ENCODE peak calls at places on chromosomes 6 and 20, in nine cellular contexts. One of them, this sample, is unnamed.

GRCh38 chr20:17617212-17617867 is 47.5 kb downstream of the DSTN start:
- DNase-seq in PC-9: no peak
- DNase-seq in heart right ventricle: peak; percentile 65
- DNase-seq in adrenal gland: peak; percentile 76
- DNase-seq in spleen: peak; percentile 81
- DNase-seq in sigmoid colon: peak; percentile 87
- DNase-seq in heart left ventricle: no peak
- DNase-seq in esophagus muscularis mucosa: no peak
- DNase-seq in pancreas: peak; percentile 44
- DNase-seq in this sample: peak; percentile 64

GRCh38 chr20:3123542-3123941 is 36.1 kb downstream of the FASTKD5 start:
- DNase-seq in spleen: no peak
- DNase-seq in heart right ventricle: no peak
- DNase-seq in pancreas: no peak
- DNase-seq in PC-9: no peak
- DNase-seq in heart left ventricle: no peak
- DNase-seq in esophagus muscularis mucosa: no peak
- DNase-seq in adrenal gland: no peak
- DNase-seq in sigmoid colon: peak; percentile 30
- DNase-seq in this sample: no peak

GRCh38 chr20:17215167-17215566 is 11.7 kb upstream of the PCSK2 start:
- DNase-seq in adrenal gland: no peak
- DNase-seq in PC-9: no peak
- DNase-seq in spleen: no peak
- DNase-seq in heart right ventricle: no peak
- DNase-seq in heart left ventricle: no peak
- DNase-seq in esophagus muscularis mucosa: no peak
- DNase-seq in pancreas: no peak
- DNase-seq in sigmoid colon: no peak
- DNase-seq in this sample: no peak

GRCh38 chr6:6825153-6825847 is 236.8 kb downstream of the LY86 start:
- DNase-seq in pancreas: no peak
- DNase-seq in heart right ventricle: no peak
- DNase-seq in sigmoid colon: no peak
- DNase-seq in spleen: no peak
- DNase-seq in heart left ventricle: peak; percentile 51
- DNase-seq in adrenal gland: peak; percentile 16
- DNase-seq in PC-9: peak; percentile 87
- DNase-seq in esophagus muscularis mucosa: no peak
- DNase-seq in this sample: no peak

GRCh38 chr6:125957845-125958244 is 1.3 kb downstream of the HINT3 start:
- DNase-seq in adrenal gland: no peak
- DNase-seq in spleen: no peak
- DNase-seq in sigmoid colon: no peak
- DNase-seq in heart right ventricle: no peak
- DNase-seq in heart left ventricle: no peak
- DNase-seq in pancreas: peak; percentile 37
- DNase-seq in PC-9: peak; percentile 79
- DNase-seq in esophagus muscularis mucosa: no peak
- DNase-seq in this sample: no peak

GRCh38 chr6:43328528-43328927 is 19.9 kb upstream of the CRIP3 start:
- DNase-seq in sigmoid colon: no peak
- DNase-seq in esophagus muscularis mucosa: no peak
- DNase-seq in adrenal gland: peak; percentile 43
- DNase-seq in heart right ventricle: peak; percentile 38
- DNase-seq in PC-9: peak; percentile 68
- DNase-seq in pancreas: peak; percentile 48
- DNase-seq in spleen: no peak
- DNase-seq in heart left ventricle: peak; percentile 83
- DNase-seq in this sample: no peak

GRCh38 chr6:144064402-144064830 is 31.0 kb downstream of the SF3B5 start:
- DNase-seq in heart left ventricle: peak; percentile 30
- DNase-seq in PC-9: no peak
- DNase-seq in spleen: peak; percentile 94
- DNase-seq in esophagus muscularis mucosa: no peak
- DNase-seq in pancreas: peak; percentile 49
- DNase-seq in sigmoid colon: peak; percentile 70
- DNase-seq in heart right ventricle: peak; percentile 30
- DNase-seq in adrenal gland: peak; percentile 29
- DNase-seq in this sample: no peak

GRCh38 chr6:108168501-108168979 is 2.7 kb downstream of the NR2E1 start:
- DNase-seq in esophagus muscularis mucosa: no peak
- DNase-seq in heart left ventricle: peak; percentile 42
- DNase-seq in heart right ventricle: no peak
- DNase-seq in sigmoid colon: no peak
- DNase-seq in PC-9: no peak
- DNase-seq in pancreas: no peak
- DNase-seq in spleen: peak; percentile 88
- DNase-seq in adrenal gland: no peak
- DNase-seq in this sample: no peak

GRCh38 chr6:158642097-158642601 is 2.4 kb downstream of the DYNLT1 start:
- DNase-seq in adrenal gland: peak; percentile 48
- DNase-seq in esophagus muscularis mucosa: peak; percentile 91
- DNase-seq in pancreas: peak; percentile 13
- DNase-seq in heart right ventricle: no peak
- DNase-seq in sigmoid colon: peak; percentile 62
- DNase-seq in PC-9: peak; percentile 93
- DNase-seq in heart left ventricle: peak; percentile 70
- DNase-seq in spleen: no peak
- DNase-seq in this sample: peak; percentile 63

GRCh38 chr6:93021235-93021909 is 398.0 kb downstream of the EPHA7 start:
- DNase-seq in spleen: no peak
- DNase-seq in pancreas: no peak
- DNase-seq in adrenal gland: no peak
- DNase-seq in heart left ventricle: no peak
- DNase-seq in PC-9: no peak
- DNase-seq in sigmoid colon: no peak
- DNase-seq in esophagus muscularis mucosa: no peak
- DNase-seq in heart right ventricle: no peak
- DNase-seq in this sample: no peak

GRCh38 chr6:113939825-113940224 is 31.1 kb downstream of the HDAC2 start:
- DNase-seq in sigmoid colon: no peak
- DNase-seq in pancreas: no peak
- DNase-seq in heart right ventricle: no peak
- DNase-seq in spleen: no peak
- DNase-seq in esophagus muscularis mucosa: no peak
- DNase-seq in PC-9: no peak
- DNase-seq in adrenal gland: no peak
- DNase-seq in heart left ventricle: no peak
- DNase-seq in this sample: no peak
- H3K36me3 ChIP-seq in sigmoid colon: peaks cover 68% of the 10 kb centered on the region
- H3K36me3 ChIP-seq in pancreas: no peaks in the 10 kb centered on the region
- H3K36me3 ChIP-seq in heart right ventricle: peaks cover 68% of the 10 kb centered on the region
- H3K36me3 ChIP-seq in spleen: peaks cover 76% of the 10 kb centered on the region
- H3K36me3 ChIP-seq in esophagus muscularis mucosa: peaks cover 11% of the 10 kb centered on the region
- H3K36me3 ChIP-seq in PC-9: peaks cover 54% of the 10 kb centered on the region
- H3K36me3 ChIP-seq in adrenal gland: no peaks in the 10 kb centered on the region
- H3K36me3 ChIP-seq in heart left ventricle: peaks cover 73% of the 10 kb centered on the region
- H3K36me3 ChIP-seq in this sample: peaks cover 25% of the 10 kb centered on the region

GRCh38 chr6:37077459-37078296 is 72.2 kb downstream of the FGD2 start:
- DNase-seq in adrenal gland: peak; percentile 45
- DNase-seq in heart right ventricle: peak; percentile 86
- DNase-seq in pancreas: no peak
- DNase-seq in spleen: no peak
- DNase-seq in esophagus muscularis mucosa: no peak
- DNase-seq in sigmoid colon: peak; percentile 94
- DNase-seq in PC-9: no peak
- DNase-seq in heart left ventricle: peak; percentile 91
- DNase-seq in this sample: peak; percentile 77
- H3K27ac ChIP-seq in adrenal gland: peak overlapping the region; percentile 14
- H3K27ac ChIP-seq in heart right ventricle: peak overlapping the region; percentile 19
- H3K27ac ChIP-seq in pancreas: no peak overlapping the region
- H3K27ac ChIP-seq in spleen: peak overlapping the region; percentile 43
- H3K27ac ChIP-seq in esophagus muscularis mucosa: peak overlapping the region; percentile 75
- H3K27ac ChIP-seq in sigmoid colon: peak overlapping the region; percentile 85
- H3K27ac ChIP-seq in PC-9: no peak overlapping the region
- H3K27ac ChIP-seq in heart left ventricle: no peak overlapping the region
- H3K27ac ChIP-seq in this sample: no peak overlapping the region

DNA sequence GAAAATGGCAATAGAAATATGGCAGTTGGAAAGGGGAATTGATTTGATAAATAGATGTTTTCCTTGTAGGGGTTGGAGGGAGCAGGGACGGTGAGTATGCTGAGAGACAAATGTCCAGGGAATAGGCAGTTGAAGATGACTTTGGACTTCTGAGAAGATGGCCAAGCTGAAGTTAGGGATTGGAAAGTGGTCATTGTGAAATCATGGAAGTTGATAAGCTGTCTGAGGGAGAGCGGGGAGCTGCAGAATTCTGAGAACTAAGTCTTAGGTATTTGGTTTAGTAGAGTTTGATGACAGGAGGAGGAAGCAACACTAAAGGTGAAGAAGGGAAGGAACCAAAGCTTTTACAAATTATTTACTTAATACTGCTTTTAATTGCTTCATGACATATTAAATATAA is 15.1 kb downstream of the NDUFAF5 start:
- DNase-seq in spleen: no peak
- DNase-seq in sigmoid colon: no peak
- DNase-seq in adrenal gland: no peak
- DNase-seq in heart right ventricle: no peak
- DNase-seq in pancreas: no peak
- DNase-seq in heart left ventricle: no peak
- DNase-seq in esophagus muscularis mucosa: no peak
- DNase-seq in PC-9: no peak
- DNase-seq in this sample: no peak
- H3K36me3 ChIP-seq in spleen: peaks cover 99% of the 10 kb centered on the region
- H3K36me3 ChIP-seq in sigmoid colon: peaks cover 86% of the 10 kb centered on the region
- H3K36me3 ChIP-seq in adrenal gland: no peaks in the 10 kb centered on the region
- H3K36me3 ChIP-seq in heart right ventricle: peaks cover 99% of the 10 kb centered on the region
- H3K36me3 ChIP-seq in pancreas: peaks cover 20% of the 10 kb centered on the region
- H3K36me3 ChIP-seq in heart left ventricle: peaks cover 92% of the 10 kb centered on the region
- H3K36me3 ChIP-seq in esophagus muscularis mucosa: peaks cover 34% of the 10 kb centered on the region
- H3K36me3 ChIP-seq in PC-9: peaks cover 29% of the 10 kb centered on the region
- H3K36me3 ChIP-seq in this sample: peaks cover 62% of the 10 kb centered on the region

DNA sequence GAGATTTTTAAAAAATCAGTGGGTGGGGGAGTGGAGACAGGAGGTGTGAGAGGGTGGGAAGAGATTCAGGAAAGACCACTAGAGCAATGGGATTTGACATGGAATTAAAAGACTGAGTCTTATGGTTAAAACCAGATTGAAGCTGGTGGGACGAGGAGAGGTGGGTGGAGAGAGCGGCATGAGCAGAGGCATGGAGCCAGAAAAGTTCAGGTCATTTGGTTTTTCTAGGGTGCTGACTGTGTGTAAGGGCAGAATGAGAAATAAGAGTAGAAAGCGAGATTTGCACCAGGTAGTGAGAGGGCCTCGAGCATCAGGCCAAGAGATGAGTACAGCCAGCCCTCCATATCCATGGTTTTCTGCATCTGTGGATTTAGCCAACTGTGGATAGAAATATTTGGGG is 121.3 kb downstream of the TCP11 start:
- DNase-seq in pancreas: no peak
- DNase-seq in spleen: no peak
- DNase-seq in adrenal gland: peak; percentile 14
- DNase-seq in sigmoid colon: no peak
- DNase-seq in heart left ventricle: no peak
- DNase-seq in heart right ventricle: no peak
- DNase-seq in esophagus muscularis mucosa: no peak
- DNase-seq in PC-9: no peak
- DNase-seq in this sample: peak; percentile 48
- H3K27ac ChIP-seq in pancreas: no peak overlapping the region
- H3K27ac ChIP-seq in spleen: peak overlapping the region; percentile 86
- H3K27ac ChIP-seq in adrenal gland: peak overlapping the region; percentile 89
- H3K27ac ChIP-seq in sigmoid colon: peak overlapping the region; percentile 99
- H3K27ac ChIP-seq in heart left ventricle: peak overlapping the region; percentile 97
- H3K27ac ChIP-seq in heart right ventricle: peak overlapping the region; percentile 90
- H3K27ac ChIP-seq in esophagus muscularis mucosa: peak overlapping the region; percentile 96
- H3K27ac ChIP-seq in PC-9: no peak overlapping the region
- H3K27ac ChIP-seq in this sample: peak overlapping the region; percentile 96

GRCh38 chr20:4717816-4718215 is 3.9 kb upstream of the PRND start:
- DNase-seq in spleen: no peak
- DNase-seq in heart right ventricle: no peak
- DNase-seq in PC-9: no peak
- DNase-seq in adrenal gland: no peak
- DNase-seq in esophagus muscularis mucosa: no peak
- DNase-seq in sigmoid colon: no peak
- DNase-seq in heart left ventricle: no peak
- DNase-seq in pancreas: no peak
- DNase-seq in this sample: peak; percentile 55
- H3K36me3 ChIP-seq in spleen: no peaks in the 10 kb centered on the region
- H3K36me3 ChIP-seq in heart right ventricle: no peaks in the 10 kb centered on the region
- H3K36me3 ChIP-seq in PC-9: no peaks in the 10 kb centered on the region
- H3K36me3 ChIP-seq in adrenal gland: no peaks in the 10 kb centered on the region
- H3K36me3 ChIP-seq in esophagus muscularis mucosa: no peaks in the 10 kb centered on the region
- H3K36me3 ChIP-seq in sigmoid colon: no peaks in the 10 kb centered on the region
- H3K36me3 ChIP-seq in heart left ventricle: no peaks in the 10 kb centered on the region
- H3K36me3 ChIP-seq in pancreas: no peaks in the 10 kb centered on the region
- H3K36me3 ChIP-seq in this sample: no peaks in the 10 kb centered on the region

GRCh38 chr20:34299925-34300806 is 3.0 kb downstream of the AHCY start:
- DNase-seq in esophagus muscularis mucosa: no peak
- DNase-seq in heart right ventricle: no peak
- DNase-seq in spleen: no peak
- DNase-seq in pancreas: no peak
- DNase-seq in heart left ventricle: no peak
- DNase-seq in adrenal gland: no peak
- DNase-seq in PC-9: no peak
- DNase-seq in sigmoid colon: no peak
- DNase-seq in this sample: no peak

GRCh38 chr20:34302723-34303528 is at the start of gene AHCY:
- DNase-seq in heart right ventricle: peak; percentile 95
- DNase-seq in adrenal gland: peak; percentile 98
- DNase-seq in PC-9: peak; percentile 94
- DNase-seq in spleen: peak; percentile 99
- DNase-seq in pancreas: peak; percentile 97
- DNase-seq in sigmoid colon: peak; percentile 98
- DNase-seq in heart left ventricle: peak; percentile 98
- DNase-seq in esophagus muscularis mucosa: peak; percentile 99
- DNase-seq in this sample: peak; percentile 97

GRCh38 chr20:34300809-34301586 is 2.2 kb downstream of the AHCY start:
- DNase-seq in esophagus muscularis mucosa: no peak
- DNase-seq in spleen: no peak
- DNase-seq in adrenal gland: no peak
- DNase-seq in heart right ventricle: no peak
- DNase-seq in sigmoid colon: no peak
- DNase-seq in pancreas: no peak
- DNase-seq in PC-9: no peak
- DNase-seq in heart left ventricle: peak; percentile 36
- DNase-seq in this sample: no peak

GRCh38 chr20:34302312-34302722 is 838 bp downstream of the AHCY start:
- DNase-seq in PC-9: peak; percentile 47
- DNase-seq in heart right ventricle: no peak
- DNase-seq in sigmoid colon: no peak
- DNase-seq in adrenal gland: no peak
- DNase-seq in esophagus muscularis mucosa: no peak
- DNase-seq in pancreas: no peak
- DNase-seq in spleen: no peak
- DNase-seq in heart left ventricle: no peak
- DNase-seq in this sample: no peak

GRCh38 chr20:34301587-34302311 is 1.4 kb downstream of the AHCY start:
- DNase-seq in pancreas: no peak
- DNase-seq in spleen: no peak
- DNase-seq in esophagus muscularis mucosa: no peak
- DNase-seq in adrenal gland: no peak
- DNase-seq in heart right ventricle: no peak
- DNase-seq in PC-9: no peak
- DNase-seq in sigmoid colon: no peak
- DNase-seq in heart left ventricle: no peak
- DNase-seq in this sample: no peak
- H3K27ac ChIP-seq in pancreas: no peak overlapping the region
- H3K27ac ChIP-seq in spleen: peak overlapping the region; percentile 94
- H3K27ac ChIP-seq in esophagus muscularis mucosa: peak overlapping the region; percentile 97
- H3K27ac ChIP-seq in adrenal gland: no peak overlapping the region
- H3K27ac ChIP-seq in heart right ventricle: peak overlapping the region; percentile 22
- H3K27ac ChIP-seq in PC-9: peak overlapping the region; percentile 81
- H3K27ac ChIP-seq in sigmoid colon: peak overlapping the region; percentile 92
- H3K27ac ChIP-seq in heart left ventricle: no peak overlapping the region
- H3K27ac ChIP-seq in this sample: peak overlapping the region; percentile 94